ENCODE peak calls at places on chromosome 20, in ten cellular contexts. P, Q, W, B, C, Z, J, I, G and Y are unnamed samples.

GRCh38 chr20:63536241-63536977 is 767 bp downstream of the PTK6 start:
- DNase-seq in Z (no peak), P (no peak), C (no peak), G (no peak), I (peak; percentile 56), Q (no peak), W (peak; percentile 89), J (peak; percentile 55), B (peak; percentile 29), Y (no peak)

GRCh38 chr20:59724457-59725366 is 120.4 kb downstream of the PHACTR3 start:
- DNase-seq in P (no peak), J (no peak), G (no peak), C (no peak), Z (no peak), I (no peak), W (no peak), Q (peak; percentile 82), B (no peak), Y (no peak)

GRCh38 chr20:50413088-50413500 is 97.1 kb upstream of the PTPN1 start:
- DNase-seq in I (no peak), C (no peak), J (peak; percentile 65), P (no peak), G (no peak), W (no peak), B (no peak), Z (no peak), Q (peak; percentile 75), Y (no peak)

GRCh38 chr20:38157635-38158495 is 7.2 kb downstream of the TGM2 start:
- DNase-seq in I (no peak), P (no peak), W (no peak), C (no peak), G (no peak), Z (no peak), J (no peak), B (peak; percentile 44), Q (no peak), Y (no peak)

GRCh38 chr20:40979247-40979646 is 49.4 kb upstream of the TOP1 start:
- DNase-seq in C (no peak), Q (no peak), P (no peak), G (no peak), J (no peak), B (no peak), W (no peak), I (no peak), Z (no peak), Y (no peak)

GRCh38 chr20:61517419-61517818 is 265.4 kb downstream of the CDH4 start:
- DNase-seq in W (no peak), G (no peak), P (no peak), J (no peak), C (no peak), B (no peak), Q (no peak), I (no peak), Z (no peak), Y (no peak)

GRCh38 chr20:24472426-24472825 is 3.0 kb downstream of the SYNDIG1 start:
- DNase-seq in Z (no peak), W (no peak), C (no peak), B (no peak), J (no peak), P (no peak), I (no peak), G (no peak), Q (no peak), Y (no peak)

GRCh38 chr20:46970937-46971630 is 76.4 kb downstream of the EYA2 start:
- DNase-seq in P (peak; percentile 13), G (no peak), C (no peak), B (peak; percentile 97), Q (peak; percentile 84), J (peak; percentile 64), Z (peak; percentile 90), I (peak; percentile 94), W (peak; percentile 86), Y (no peak)

GRCh38 chr20:24998631-24999445 is 6.3 kb upstream of the APMAP start:
- DNase-seq in J (peak; percentile 21), W (peak; percentile 31), C (no peak), G (peak; percentile 24), P (no peak), I (no peak), B (peak; percentile 4), Q (peak; percentile 24), Z (no peak), Y (no peak)

GRCh38 chr20:46117704-46118467 is at the start of gene CD40:
- DNase-seq in J (peak; percentile 83), G (peak; percentile 75), Q (peak; percentile 97), I (peak; percentile 72), C (peak; percentile 40), W (peak; percentile 82), B (peak; percentile 23), Z (peak; percentile 98), P (no peak), Y (peak; percentile 53)

GRCh38 chr20:37879003-37879599 is 23.8 kb upstream of the VSTM2L start:
- DNase-seq in Q (no peak), B (no peak), Z (no peak), W (no peak), C (no peak), G (no peak), J (no peak), I (no peak), P (no peak), Y (no peak)

GRCh38 chr20:29296256-29297230 is 1960.9 kb upstream of the DEFB115 start:
- DNase-seq in Q (no peak), B (no peak), G (no peak), C (no peak), J (no peak), P (no peak), Z (no peak), I (no peak), W (no peak), Y (no peak)

GRCh38 chr20:50834599-50835005 is 39.7 kb downstream of the BCAS4 start:
- DNase-seq in I (no peak), Q (no peak), J (peak; percentile 77), B (peak; percentile 94), Z (no peak), G (no peak), P (peak; percentile 41), C (no peak), W (peak; percentile 65), Y (no peak)

GRCh38 chr20:23257848-23258746 is 92.5 kb upstream of the NXT1 start:
- DNase-seq in G (no peak), I (no peak), J (peak; percentile 61), C (no peak), B (peak; percentile 88), P (no peak), Z (no peak), W (peak; percentile 91), Q (no peak), Y (no peak)

GRCh38 chr20:64110411-64111068 is 3.2 kb upstream of the NPBWR2 start:
- DNase-seq in C (no peak), G (peak; percentile 34), Z (no peak), P (no peak), W (no peak), I (no peak), J (no peak), Q (peak; percentile 30), B (no peak), Y (peak; percentile 2)

GRCh38 chr20:54535045-54535444 is 59.7 kb downstream of the DOK5 start:
- DNase-seq in Z (no peak), G (no peak), B (no peak), Q (no peak), I (no peak), C (no peak), J (no peak), W (peak; percentile 40), P (no peak), Y (no peak)

GRCh38 chr20:37796121-37796520 is 102.3 kb downstream of the CTNNBL1 start:
- DNase-seq in C (no peak), J (no peak), B (no peak), W (no peak), Q (no peak), Z (no peak), P (no peak), G (no peak), I (no peak), Y (no peak)

GRCh38 chr20:18928626-18929025 is 115.0 kb downstream of the SCP2D1 start:
- DNase-seq in I (no peak), Q (no peak), C (no peak), G (no peak), Z (no peak), B (no peak), W (no peak), J (no peak), P (no peak), Y (no peak)

GRCh38 chr20:40966103-40966502 is 62.5 kb upstream of the TOP1 start:
- DNase-seq in J (no peak), G (no peak), P (no peak), Z (peak; percentile 51), W (no peak), I (no peak), C (no peak), B (no peak), Q (peak; percentile 84), Y (no peak)

GRCh38 chr20:31918471-31919105 is 33.3 kb downstream of the PDRG1 start:
- DNase-seq in I (no peak), W (no peak), G (no peak), J (no peak), Z (no peak), P (no peak), B (peak; percentile 10), Q (peak; percentile 35), C (no peak), Y (no peak)

GRCh38 chr20:47726632-47727031 is 58.6 kb downstream of the SULF2 start:
- DNase-seq in C (no peak), P (no peak), J (no peak), Q (no peak), B (no peak), G (no peak), I (no peak), Z (no peak), W (no peak), Y (no peak)

GRCh38 chr20:63664143-63664851 is 6.2 kb downstream of the RTEL1 start:
- DNase-seq in C (no peak), W (no peak), I (no peak), Q (no peak), B (no peak), J (no peak), P (no peak), Z (no peak), G (no peak), Y (no peak)

GRCh38 chr20:62587757-62588402 is 54.4 kb upstream of the SLCO4A1 start:
- DNase-seq in Z (peak; percentile 92), W (peak; percentile 61), I (no peak), C (peak; percentile 12), J (no peak), B (no peak), G (no peak), P (no peak), Q (peak; percentile 84), Y (no peak)

GRCh38 chr20:53102361-53102760 is 130.2 kb downstream of the TSHZ2 start:
- DNase-seq in G (no peak), B (no peak), Z (no peak), C (no peak), I (no peak), J (no peak), W (no peak), Q (no peak), P (no peak), Y (no peak)

GRCh38 chr20:47282864-47283263 is 73.6 kb downstream of the ZMYND8 start:
- DNase-seq in J (no peak), Z (no peak), P (no peak), I (no peak), B (no peak), Q (no peak), W (no peak), G (no peak), C (no peak), Y (no peak)

GRCh38 chr20:64131406-64131805 is 24.0 kb upstream of the NPBWR2 start:
- DNase-seq in W (peak; percentile 27), B (no peak), C (no peak), Z (peak; percentile 48), G (peak; percentile 31), Q (peak; percentile 51), P (no peak), J (no peak), I (peak; percentile 68), Y (no peak)

GRCh38 chr20:35710039-35710438 is 10.8 kb downstream of the ROMO1 start:
- DNase-seq in C (no peak), G (no peak), I (no peak), Q (no peak), Z (no peak), J (no peak), B (no peak), W (peak; percentile 0), P (no peak), Y (no peak)

GRCh38 chr20:2825770-2826169 is 9.6 kb downstream of the TMEM239 start:
- DNase-seq in J (no peak), B (no peak), W (no peak), G (no peak), C (no peak), Z (no peak), Q (no peak), I (no peak), P (no peak), Y (no peak)